ENCODE peak calls at places on chromosomes 4 and X, in ten cellular contexts. L is AG09309, O is cardiac muscle cell, I is brain microvascular endothelial cell, F is endothelial cell of umbilical vein, C is heart left ventricle, K is HCT116, V is mammary epithelial cell, W is SK-N-SH, Z is GM12865. D is an unnamed sample.

GRCh38 chr4:25215506-25215905 is 18.3 kb upstream of the PI4K2B start:
- DNase-seq in I (no peak), F (no peak), Z (no peak), C (no peak), V (no peak), O (no peak), L (no peak), K (no peak), W (no peak), D (no peak)

GRCh38 chr4:17763931-17764330 is 17.5 kb downstream of the FAM184B start:
- DNase-seq in O (no peak), W (peak), C (no peak), L (no peak), F (no peak), V (no peak), Z (no peak), I (no peak), K (no peak), D (no peak)

GRCh38 chrX:125131146-125131545 is 188.5 kb upstream of the TEX13C start:
- DNase-seq in W (no peak), C (no peak), V (peak), Z (no peak), K (no peak), I (no peak), O (peak), L (no peak), F (no peak), D (no peak)

GRCh38 chrX:103148075-103148474 is 55.1 kb upstream of the NXF3 start:
- DNase-seq in C (no peak), Z (no peak), W (no peak), L (no peak), F (no peak), V (peak), I (no peak), K (no peak), O (no peak), D (no peak)

GRCh38 chrX:138748480-138748879 is 37.0 kb upstream of the FGF13 start:
- DNase-seq in C (no peak), W (no peak), O (peak), I (no peak), L (no peak), V (no peak), F (no peak), Z (peak), K (no peak), D (no peak)

GRCh38 chr4:183139058-183139740 is 40.1 kb downstream of the WWC2 start:
- DNase-seq in F (no peak), K (no peak), L (no peak), W (no peak), O (no peak), I (no peak), Z (no peak), C (no peak), V (no peak), D (no peak)

GRCh38 chr4:81504685-81505598 is 33.2 kb upstream of the RASGEF1B start:
- DNase-seq in L (no peak), W (no peak), C (peak), F (peak), Z (peak), O (no peak), I (no peak), K (no peak), V (no peak), D (no peak)

GRCh38 chr4:135383889-135384288 is 1182.3 kb upstream of the PABPC4L start:
- DNase-seq in W (no peak), C (no peak), I (no peak), V (no peak), F (no peak), Z (no peak), O (no peak), L (no peak), K (no peak), D (no peak)

GRCh38 chrX:1451251-1451675 is 1.4 kb downstream of the ASMTL start:
- DNase-seq in I (no peak), C (no peak), F (no peak), O (no peak), V (no peak), K (no peak), L (no peak), Z (no peak), W (no peak), D (peak)
- TF ChIP-seq CTCF in I (no peak), C (no peak), F (no peak), O (no peak), V (no peak), K (no peak), L (no peak), Z (no peak), W (no peak), D (no peak)

DNA sequence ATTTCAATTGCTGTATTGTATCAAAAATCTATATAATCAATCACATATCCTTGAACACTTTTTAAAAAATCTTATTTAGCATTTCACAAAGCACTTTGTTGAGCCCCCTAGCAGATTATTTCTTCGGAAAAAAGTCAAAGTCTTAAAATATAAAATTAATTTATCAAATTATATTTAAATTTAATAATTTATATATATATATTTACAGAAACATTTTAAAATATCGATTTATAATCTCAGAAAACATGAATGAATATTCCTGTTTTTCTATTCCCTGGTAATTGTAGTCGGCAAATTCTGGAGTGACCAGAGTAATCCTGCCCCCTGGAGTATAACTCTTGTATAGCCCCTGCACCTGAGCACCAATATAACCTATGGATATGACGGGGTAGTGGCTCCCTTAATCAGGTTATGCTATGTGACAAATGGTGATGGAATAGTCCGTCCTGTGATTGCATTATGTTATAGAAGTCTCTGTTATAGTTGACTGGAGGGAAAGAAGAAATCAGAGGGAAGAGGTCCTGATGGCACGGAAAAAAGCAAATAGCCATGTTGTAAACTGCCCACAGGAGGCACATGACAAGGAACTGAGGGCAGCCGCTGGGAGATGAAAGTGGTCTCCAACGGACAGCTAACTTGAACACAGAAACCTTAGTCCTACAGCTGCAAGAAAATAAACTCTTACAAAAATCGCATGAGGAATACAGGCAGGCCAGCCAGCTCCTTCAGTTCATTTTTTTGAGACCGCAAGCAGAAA is 1092.3 kb downstream of the ARAP2 start:
- DNase-seq in L (no peak), Z (peak), V (no peak), C (no peak), K (peak), F (no peak), W (peak), O (peak), I (no peak), D (no peak)
- TF ChIP-seq CTCF in L (no peak), Z (peak), V (no peak), C (no peak), K (peak), F (no peak), W (peak), O (no peak), I (peak), D (peak)

GRCh38 chrX:39728852-39729587 is 368.7 kb downstream of the BCOR start:
- DNase-seq in Z (no peak), F (no peak), W (no peak), V (no peak), O (no peak), L (no peak), C (no peak), K (no peak), I (no peak), D (no peak)

GRCh38 chrX:39729834-39730670 is 367.7 kb downstream of the BCOR start:
- DNase-seq in I (no peak), V (no peak), O (no peak), K (no peak), F (no peak), L (no peak), Z (no peak), W (peak), C (no peak), D (no peak)

GRCh38 chrX:39731735-39732134 is 366.0 kb downstream of the BCOR start:
- DNase-seq in L (no peak), K (no peak), C (no peak), V (no peak), I (no peak), Z (no peak), W (no peak), O (no peak), F (no peak), D (no peak)

GRCh38 chrX:39731390-39731680 is 366.4 kb downstream of the BCOR start:
- DNase-seq in O (no peak), Z (no peak), L (no peak), W (peak), V (no peak), I (no peak), K (no peak), C (no peak), F (no peak), D (no peak)

DNA sequence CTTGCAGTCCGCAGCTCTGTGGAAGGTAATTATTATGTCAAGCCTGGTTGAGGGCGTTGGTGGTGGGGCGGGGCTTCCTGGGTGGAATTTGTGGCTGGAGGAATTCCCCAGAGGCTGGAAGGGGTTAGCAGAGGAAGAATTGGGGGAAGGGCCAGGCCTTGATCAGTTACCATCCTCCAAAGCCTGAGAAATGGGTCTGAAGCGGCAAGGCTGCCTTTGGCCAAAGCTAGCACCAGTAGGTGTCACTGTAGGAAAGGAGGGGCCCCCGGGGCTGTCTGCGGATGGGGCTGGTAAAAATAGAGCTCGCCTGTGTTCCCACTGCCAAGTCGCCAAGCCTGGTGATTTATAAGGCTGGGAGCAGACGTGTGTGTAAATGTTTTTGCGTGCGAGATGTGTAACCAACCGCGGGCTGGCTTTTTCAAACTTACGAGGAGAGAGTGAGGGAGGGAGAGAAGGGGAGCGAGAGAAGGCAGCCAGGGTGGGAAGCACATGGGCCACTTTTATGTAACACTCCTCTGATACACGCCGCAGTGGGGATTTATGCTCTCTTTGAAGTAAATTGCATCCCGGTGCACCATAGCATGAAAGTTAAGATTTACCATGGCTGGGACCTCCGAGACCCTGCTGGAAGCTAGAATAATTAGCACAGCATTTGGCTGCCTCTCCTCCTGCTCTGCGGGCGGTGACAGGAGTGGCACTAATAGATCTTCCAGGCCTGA is 366.9 kb downstream of the BCOR start:
- DNase-seq in I (peak), O (peak), F (peak), L (peak), Z (peak), C (peak), W (peak), K (no peak), V (peak), D (no peak)
- TF ChIP-seq CTCF in I (peak), O (peak), F (peak), L (peak), Z (peak), C (peak), W (peak), K (peak), V (peak), D (peak)

GRCh38 chr4:8015512-8015911 is 75.9 kb upstream of the AFAP1 start:
- DNase-seq in Z (no peak), K (no peak), C (no peak), W (peak), L (no peak), F (peak), I (peak), O (no peak), V (no peak), D (no peak)
- TF ChIP-seq CTCF in Z (peak), K (peak), C (no peak), W (peak), L (peak), F (peak), I (peak), O (peak), V (peak), D (peak)